ENCODE peak calls at places on chromosome 6, in seven cellular contexts. R is CD8-positive, alpha-beta memory T cell; J is amniotic stem cell; G is stimulated activated CD4-positive, alpha-beta T cell treated with anti-CD3 and anti-CD28 coated beads, Interleukin-15, amount 100 ng/mL, for 24 hours; M is activated CD4-positive, alpha-beta T cell treated with anti-CD3 and anti-CD28 coated beads, Interleukin-2, amount 50 U/mL, for 48 hours; T is GDM1; D is kidney. L is an unnamed sample.

GRCh38 chr6:168964138-168964892 is 289.3 kb downstream of the THBS2 start:
- DNase-seq in T (no peak), G (no peak), D (no peak), J (peak; percentile 3), M (no peak), R (no peak), L (no peak)

GRCh38 chr6:149364558-149364957 is 35.5 kb upstream of the SUMO4 start:
- DNase-seq in T (no peak), D (no peak), J (no peak), G (no peak), R (no peak), M (no peak), L (no peak)

GRCh38 chr6:150008588-150008987 is 16.7 kb downstream of the RAET1L start:
- DNase-seq in G (peak; percentile 64), D (no peak), R (no peak), M (peak; percentile 46), T (no peak), J (no peak), L (peak; percentile 74)

GRCh38 chr6:149473080-149474052 is 11.4 kb downstream of the ZC3H12D start:
- DNase-seq in T (no peak), D (no peak), M (no peak), G (no peak), J (no peak), R (peak; percentile 36), L (no peak)

GRCh38 chr6:3500262-3501001 is 43.6 kb upstream of the SLC22A23 start:
- DNase-seq in M (no peak), D (no peak), R (no peak), T (no peak), G (no peak), J (no peak), L (no peak)

GRCh38 chr6:43715056-43715788 is 27.6 kb upstream of the MRPS18A start:
- DNase-seq in J (no peak), T (no peak), M (no peak), D (no peak), G (no peak), R (no peak), L (no peak)

GRCh38 chr6:3290501-3291211 is 31.9 kb downstream of the PSMG4 start:
- DNase-seq in J (no peak), R (no peak), M (no peak), G (no peak), D (no peak), T (no peak), L (no peak)

GRCh38 chr6:78835817-78836216 is 31.5 kb upstream of the IRAK1BP1 start:
- DNase-seq in J (no peak), G (no peak), R (no peak), M (no peak), D (no peak), T (no peak), L (no peak)